ENCODE peak calls at places on chromosomes 13 and 19, in four cellular contexts. One of them, this sample, is unnamed.

GRCh38 chr13:68257111-68257842 is 1027.1 kb upstream of the PCDH9 start:
- DNase-seq in HCT116: no peak
- DNase-seq in H1: no peak
- DNase-seq in NT2/D1: no peak
- DNase-seq in this sample: no peak

GRCh38 chr19:17235618-17236413 is 9.8 kb downstream of the OCEL1 start:
- DNase-seq in HCT116: no peak
- DNase-seq in H1: no peak
- DNase-seq in NT2/D1: no peak
- DNase-seq in this sample: peak; percentile 85

GRCh38 chr13:99322297-99323103 is 15.3 kb upstream of the GPR183 start:
- DNase-seq in HCT116: no peak
- DNase-seq in H1: no peak
- DNase-seq in NT2/D1: no peak
- DNase-seq in this sample: peak; percentile 22

GRCh38 chr13:64234255-64234654 is 2818.6 kb upstream of the PCDH20 start:
- DNase-seq in HCT116: no peak
- DNase-seq in H1: no peak
- DNase-seq in NT2/D1: no peak
- DNase-seq in this sample: no peak

GRCh38 chr13:79194272-79194671 is 211.8 kb downstream of the RBM26 start:
- DNase-seq in HCT116: no peak
- DNase-seq in H1: no peak
- DNase-seq in NT2/D1: no peak
- DNase-seq in this sample: no peak

GRCh38 chr19:16860118-16860517 is 28.7 kb upstream of the F2RL3 start:
- DNase-seq in HCT116: no peak
- DNase-seq in H1: no peak
- DNase-seq in NT2/D1: no peak
- DNase-seq in this sample: no peak

GRCh38 chr19:46204008-46204407 is 25.5 kb upstream of the IGFL1 start:
- DNase-seq in HCT116: no peak
- DNase-seq in H1: no peak
- DNase-seq in NT2/D1: no peak
- DNase-seq in this sample: no peak

GRCh38 chr13:95124959-95125358 is 176.3 kb downstream of the ABCC4 start:
- DNase-seq in HCT116: no peak
- DNase-seq in H1: no peak
- DNase-seq in NT2/D1: no peak
- DNase-seq in this sample: no peak

GRCh38 chr19:11987405-11988231 is 22.8 kb downstream of the ZNF763 start:
- DNase-seq in HCT116: peak; percentile 68
- DNase-seq in H1: peak; percentile 90
- DNase-seq in NT2/D1: peak; percentile 95
- DNase-seq in this sample: peak; percentile 85

GRCh38 chr19:12194827-12195500 is 32.1 kb downstream of the ZNF136 start:
- DNase-seq in HCT116: no peak
- DNase-seq in H1: no peak
- DNase-seq in NT2/D1: peak; percentile 91
- DNase-seq in this sample: no peak

GRCh38 chr19:17035842-17036424 is 9.3 kb upstream of the CPAMD8 start:
- DNase-seq in HCT116: no peak
- DNase-seq in H1: no peak
- DNase-seq in NT2/D1: no peak
- DNase-seq in this sample: peak; percentile 38

GRCh38 chr19:50154529-50154928 is 8.6 kb downstream of the IZUMO2 start:
- DNase-seq in HCT116: no peak
- DNase-seq in H1: no peak
- DNase-seq in NT2/D1: no peak
- DNase-seq in this sample: no peak

GRCh38 chr13:99370476-99371272 is 63.5 kb upstream of the GPR183 start:
- DNase-seq in HCT116: no peak
- DNase-seq in H1: no peak
- DNase-seq in NT2/D1: no peak
- DNase-seq in this sample: no peak

GRCh38 chr13:21069561-21070004 is 8.2 kb upstream of the LATS2 start:
- DNase-seq in HCT116: no peak
- DNase-seq in H1: no peak
- DNase-seq in NT2/D1: no peak
- DNase-seq in this sample: no peak

GRCh38 chr13:26706381-26706780 is 54.2 kb downstream of the GPR12 start:
- DNase-seq in HCT116: no peak
- DNase-seq in H1: no peak
- DNase-seq in NT2/D1: no peak
- DNase-seq in this sample: no peak

GRCh38 chr13:71760226-71760591 is 106.8 kb downstream of the DACH1 start:
- DNase-seq in HCT116: no peak
- DNase-seq in H1: no peak
- DNase-seq in NT2/D1: no peak
- DNase-seq in this sample: no peak

GRCh38 chr19:10894911-10895213 is 23.5 kb downstream of the CARM1 start:
- DNase-seq in HCT116: no peak
- DNase-seq in H1: no peak
- DNase-seq in NT2/D1: no peak
- DNase-seq in this sample: no peak

GRCh38 chr19:44671400-44671799 is at the start of gene CEACAM19:
- DNase-seq in HCT116: no peak
- DNase-seq in H1: no peak
- DNase-seq in NT2/D1: no peak
- DNase-seq in this sample: no peak

GRCh38 chr13:89584058-89584457 is 1763.4 kb upstream of the MIR17HG start:
- DNase-seq in HCT116: no peak
- DNase-seq in H1: no peak
- DNase-seq in NT2/D1: no peak
- DNase-seq in this sample: no peak

GRCh38 chr13:111114362-111115050 is 604 bp upstream of the ARHGEF7 start:
- DNase-seq in HCT116: no peak
- DNase-seq in H1: no peak
- DNase-seq in NT2/D1: no peak
- DNase-seq in this sample: no peak

GRCh38 chr19:48656840-48657474 is 11.0 kb upstream of the CA11 start:
- DNase-seq in HCT116: no peak
- DNase-seq in H1: no peak
- DNase-seq in NT2/D1: no peak
- DNase-seq in this sample: no peak

GRCh38 chr19:2015611-2015950 is at the start of gene BTBD2:
- DNase-seq in HCT116: peak; percentile 86
- DNase-seq in H1: no peak
- DNase-seq in NT2/D1: no peak
- DNase-seq in this sample: no peak

GRCh38 chr13:72229067-72229466 is 362.1 kb upstream of the DACH1 start:
- DNase-seq in HCT116: no peak
- DNase-seq in H1: no peak
- DNase-seq in NT2/D1: no peak
- DNase-seq in this sample: no peak

GRCh38 chr13:40438999-40439797 is 227.2 kb downstream of the FOXO1 start:
- DNase-seq in HCT116: no peak
- DNase-seq in H1: no peak
- DNase-seq in NT2/D1: no peak
- DNase-seq in this sample: no peak

GRCh38 chr13:103140001-103140671 is 73.9 kb upstream of the SLC10A2 start:
- DNase-seq in HCT116: peak; percentile 16
- DNase-seq in H1: no peak
- DNase-seq in NT2/D1: peak; percentile 28
- DNase-seq in this sample: peak; percentile 6

GRCh38 chr19:52200044-52200443 is 10.2 kb downstream of the PPP2R1A start:
- DNase-seq in HCT116: no peak
- DNase-seq in H1: no peak
- DNase-seq in NT2/D1: no peak
- DNase-seq in this sample: no peak

GRCh38 chr19:55391702-55392615 is 6.2 kb downstream of the RPL28 start:
- DNase-seq in HCT116: no peak
- DNase-seq in H1: no peak
- DNase-seq in NT2/D1: no peak
- DNase-seq in this sample: no peak

GRCh38 chr13:110570886-110571285 is 9.4 kb upstream of the RAB20 start:
- DNase-seq in HCT116: no peak
- DNase-seq in H1: no peak
- DNase-seq in NT2/D1: no peak
- DNase-seq in this sample: no peak

GRCh38 chr19:19257137-19257536 is 16.0 kb downstream of the TM6SF2 start:
- DNase-seq in HCT116: no peak
- DNase-seq in H1: no peak
- DNase-seq in NT2/D1: no peak
- DNase-seq in this sample: no peak

GRCh38 chr13:25171517-25172302 is at the start of gene AMER2:
- DNase-seq in HCT116: no peak
- DNase-seq in H1: no peak
- DNase-seq in NT2/D1: no peak
- DNase-seq in this sample: no peak

GRCh38 chr19:47703301-47703700 is 9.9 kb upstream of the EHD2 start:
- DNase-seq in HCT116: no peak
- DNase-seq in H1: no peak
- DNase-seq in NT2/D1: no peak
- DNase-seq in this sample: no peak

GRCh38 chr13:60329221-60329983 is 67.6 kb upstream of the TDRD3 start:
- DNase-seq in HCT116: peak; percentile 18
- DNase-seq in H1: peak; percentile 27
- DNase-seq in NT2/D1: peak; percentile 36
- DNase-seq in this sample: peak; percentile 35

GRCh38 chr19:11421607-11422098 is 2.5 kb upstream of the RGL3 start:
- DNase-seq in HCT116: no peak
- DNase-seq in H1: peak; percentile 70
- DNase-seq in NT2/D1: no peak
- DNase-seq in this sample: peak; percentile 59

GRCh38 chr19:4362871-4363545 is 19.6 kb downstream of the MPND start:
- DNase-seq in HCT116: no peak
- DNase-seq in H1: no peak
- DNase-seq in NT2/D1: no peak
- DNase-seq in this sample: no peak
- TF ChIP-seq ZNF274 in HCT116: no peak
- TF ChIP-seq ZNF274 in H1: no peak
- TF ChIP-seq ZNF274 in NT2/D1: no peak
- TF ChIP-seq ZNF274 in this sample: no peak

DNA sequence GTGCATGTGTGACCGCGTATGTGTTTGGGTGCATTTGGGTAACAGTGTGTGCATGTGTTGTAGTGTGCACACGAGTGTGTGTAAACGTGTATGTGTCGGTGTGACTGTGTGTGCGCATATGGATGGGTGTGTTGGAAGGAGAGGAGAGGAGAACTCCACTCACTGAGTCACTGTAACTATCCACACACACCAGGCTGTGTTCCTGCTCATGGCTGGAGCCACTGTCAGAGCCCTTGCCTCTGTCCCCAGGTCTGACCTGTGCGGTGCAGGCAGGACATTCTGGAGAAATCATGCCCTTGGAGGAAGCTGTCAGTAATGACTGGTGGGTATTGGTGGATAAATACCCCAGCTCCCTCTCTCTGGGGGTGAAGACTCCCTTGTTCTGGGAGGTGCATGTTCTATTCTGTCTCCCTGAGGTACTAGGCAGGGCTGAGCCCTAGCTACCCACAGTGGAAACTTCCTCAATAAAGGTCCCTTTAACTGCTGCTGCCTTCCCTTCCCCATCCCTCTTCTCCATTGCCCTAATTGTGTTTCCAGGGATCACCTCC is 48.4 kb downstream of the CYP4F22 start:
- DNase-seq in HCT116: no peak
- DNase-seq in H1: no peak
- DNase-seq in NT2/D1: no peak
- DNase-seq in this sample: no peak
- TF ChIP-seq ZNF274 in HCT116: no peak
- TF ChIP-seq ZNF274 in H1: no peak
- TF ChIP-seq ZNF274 in NT2/D1: no peak
- TF ChIP-seq ZNF274 in this sample: no peak

DNA sequence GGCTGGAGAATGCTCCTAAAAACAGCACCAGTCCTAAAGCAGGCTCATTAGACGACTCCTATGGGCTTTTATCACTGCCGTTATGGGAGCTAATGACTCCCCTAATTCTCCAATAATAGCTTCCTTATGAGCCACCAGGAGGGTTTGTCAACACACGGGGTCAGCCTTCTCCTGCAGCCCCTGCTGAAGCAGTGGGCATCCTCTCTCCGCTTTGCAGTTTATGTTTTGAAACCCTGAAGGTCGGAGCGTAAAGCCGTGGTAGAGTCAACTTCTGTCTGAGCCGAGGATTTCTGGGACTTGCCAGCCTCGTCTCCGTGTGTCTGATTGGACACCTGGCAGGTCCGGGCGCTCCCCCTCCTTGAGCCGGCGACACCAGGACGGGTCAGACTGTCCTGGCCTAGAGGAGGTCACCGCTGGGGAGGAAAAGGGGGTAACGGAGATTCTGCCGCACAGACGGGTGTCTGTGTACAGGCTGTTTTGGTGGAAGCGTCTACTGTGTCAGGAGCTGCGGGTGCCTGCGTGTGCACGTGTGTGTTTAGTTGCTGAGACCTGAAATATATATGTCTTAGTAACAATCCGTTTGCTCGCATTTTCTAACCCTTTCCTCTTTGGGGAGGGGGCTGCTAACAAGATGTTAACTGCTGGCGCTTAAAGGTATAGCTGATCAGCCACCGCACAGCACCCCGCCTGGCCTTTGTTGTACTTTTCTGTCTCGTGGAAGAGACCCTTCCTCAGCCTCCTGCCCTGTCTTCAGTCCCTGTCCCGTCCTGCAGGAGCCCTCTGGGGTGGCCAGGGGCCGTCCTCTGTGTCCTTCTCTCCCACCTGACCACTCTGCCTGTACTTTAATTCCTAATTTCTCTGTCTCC is 1.9 kb downstream of the KDM4B start:
- DNase-seq in HCT116: no peak
- DNase-seq in H1: no peak
- DNase-seq in NT2/D1: no peak
- DNase-seq in this sample: peak; percentile 60
- TF ChIP-seq ZNF274 in HCT116: no peak
- TF ChIP-seq ZNF274 in H1: no peak
- TF ChIP-seq ZNF274 in NT2/D1: no peak
- TF ChIP-seq ZNF274 in this sample: no peak

GRCh38 chr19:4016486-4016885 is 8.9 kb downstream of the PIAS4 start:
- DNase-seq in HCT116: no peak
- DNase-seq in H1: no peak
- DNase-seq in NT2/D1: no peak
- DNase-seq in this sample: no peak
- TF ChIP-seq ZNF274 in HCT116: no peak
- TF ChIP-seq ZNF274 in H1: no peak
- TF ChIP-seq ZNF274 in NT2/D1: no peak
- TF ChIP-seq ZNF274 in this sample: no peak

DNA sequence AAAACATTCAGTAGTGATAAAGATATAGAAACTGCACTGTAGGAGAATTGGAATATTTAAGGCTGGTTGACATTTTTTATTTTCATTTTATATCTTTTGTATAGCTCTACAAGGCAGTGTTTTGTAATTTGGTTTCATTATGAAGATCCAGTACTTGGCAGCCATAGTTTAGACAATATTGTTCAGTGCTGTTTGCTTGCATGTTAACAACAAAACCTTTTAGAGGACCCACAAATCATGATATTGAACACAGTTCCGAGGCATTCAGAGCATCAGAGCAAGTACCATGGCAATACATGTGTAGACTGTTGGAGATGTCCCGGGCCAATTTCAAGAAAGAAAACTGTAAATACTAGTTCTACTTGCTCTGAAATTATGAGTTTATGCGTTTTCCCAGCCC is 25.6 kb upstream of the GARRE1 start:
- DNase-seq in HCT116: no peak
- DNase-seq in H1: no peak
- DNase-seq in NT2/D1: no peak
- DNase-seq in this sample: no peak
- TF ChIP-seq ZNF274 in HCT116: no peak
- TF ChIP-seq ZNF274 in H1: no peak
- TF ChIP-seq ZNF274 in NT2/D1: no peak
- TF ChIP-seq ZNF274 in this sample: no peak

GRCh38 chr13:113092776-113093579 is 12.6 kb upstream of the F7 start:
- DNase-seq in HCT116: no peak
- DNase-seq in H1: no peak
- DNase-seq in NT2/D1: no peak
- DNase-seq in this sample: no peak
- TF ChIP-seq ZNF274 in HCT116: no peak
- TF ChIP-seq ZNF274 in H1: no peak
- TF ChIP-seq ZNF274 in NT2/D1: no peak
- TF ChIP-seq ZNF274 in this sample: no peak